ENCODE peak calls at places on chromosomes 16 and 17, in seven cellular contexts. One of them, this sample, is unnamed.

GRCh38 chr17:39636927-39637736 is at the start of gene STARD3:
- DNase-seq in HepG2: peak; percentile 83
- DNase-seq in heart left ventricle: peak; percentile 96
- DNase-seq in uterus: peak; percentile 91
- DNase-seq in cardiac muscle cell: peak; percentile 93
- DNase-seq in HCT116: peak; percentile 73
- DNase-seq in ascending aorta: peak; percentile 63
- DNase-seq in this sample: no peak

GRCh38 chr17:69314246-69315030 is 12.5 kb downstream of the ABCA5 start:
- DNase-seq in HepG2: no peak
- DNase-seq in cardiac muscle cell: no peak
- DNase-seq in uterus: no peak
- DNase-seq in HCT116: no peak
- DNase-seq in heart left ventricle: no peak
- DNase-seq in ascending aorta: no peak
- DNase-seq in this sample: no peak

GRCh38 chr17:32955155-32955554 is 27.2 kb downstream of the TMEM98 start:
- DNase-seq in uterus: no peak
- DNase-seq in ascending aorta: no peak
- DNase-seq in heart left ventricle: no peak
- DNase-seq in cardiac muscle cell: no peak
- DNase-seq in HCT116: no peak
- DNase-seq in HepG2: no peak
- DNase-seq in this sample: no peak

GRCh38 chr17:68812876-68813584 is 142.2 kb downstream of the ABCA8 start:
- DNase-seq in HCT116: no peak
- DNase-seq in heart left ventricle: no peak
- DNase-seq in uterus: no peak
- DNase-seq in cardiac muscle cell: no peak
- DNase-seq in HepG2: no peak
- DNase-seq in ascending aorta: no peak
- DNase-seq in this sample: no peak

GRCh38 chr17:7296189-7296861 is 1.9 kb upstream of the YBX2 start:
- DNase-seq in ascending aorta: no peak
- DNase-seq in HCT116: peak; percentile 66
- DNase-seq in HepG2: peak; percentile 56
- DNase-seq in uterus: peak; percentile 78
- DNase-seq in heart left ventricle: peak; percentile 88
- DNase-seq in cardiac muscle cell: peak; percentile 92
- DNase-seq in this sample: peak; percentile 82

GRCh38 chr17:8060274-8060673 is 21.4 kb downstream of the ALOX15B start:
- DNase-seq in cardiac muscle cell: peak; percentile 84
- DNase-seq in HepG2: peak; percentile 65
- DNase-seq in ascending aorta: no peak
- DNase-seq in uterus: peak; percentile 48
- DNase-seq in HCT116: peak; percentile 75
- DNase-seq in heart left ventricle: peak; percentile 53
- DNase-seq in this sample: peak; percentile 66

GRCh38 chr17:73933871-73934270 is 269.6 kb upstream of the RPL38 start:
- DNase-seq in ascending aorta: no peak
- DNase-seq in HepG2: no peak
- DNase-seq in uterus: no peak
- DNase-seq in HCT116: no peak
- DNase-seq in cardiac muscle cell: peak; percentile 45
- DNase-seq in heart left ventricle: no peak
- DNase-seq in this sample: no peak

GRCh38 chr17:58525239-58525638 is 10.8 kb upstream of the MTMR4 start:
- DNase-seq in cardiac muscle cell: no peak
- DNase-seq in HCT116: no peak
- DNase-seq in ascending aorta: no peak
- DNase-seq in heart left ventricle: no peak
- DNase-seq in uterus: peak; percentile 68
- DNase-seq in HepG2: no peak
- DNase-seq in this sample: no peak

GRCh38 chr17:12074346-12074745 is 53.7 kb downstream of the MAP2K4 start:
- DNase-seq in ascending aorta: no peak
- DNase-seq in cardiac muscle cell: no peak
- DNase-seq in heart left ventricle: no peak
- DNase-seq in uterus: no peak
- DNase-seq in HCT116: no peak
- DNase-seq in HepG2: no peak
- DNase-seq in this sample: no peak

GRCh38 chr17:61399131-61400057 is at the start of gene TBX2:
- DNase-seq in ascending aorta: peak; percentile 50
- DNase-seq in HepG2: peak; percentile 80
- DNase-seq in HCT116: no peak
- DNase-seq in heart left ventricle: peak; percentile 84
- DNase-seq in cardiac muscle cell: peak; percentile 94
- DNase-seq in uterus: peak; percentile 84
- DNase-seq in this sample: no peak

GRCh38 chr17:41518789-41519449 is at the start of gene KRT15:
- DNase-seq in heart left ventricle: no peak
- DNase-seq in ascending aorta: no peak
- DNase-seq in uterus: no peak
- DNase-seq in cardiac muscle cell: no peak
- DNase-seq in HepG2: no peak
- DNase-seq in HCT116: no peak
- DNase-seq in this sample: no peak
- H3K4me3 ChIP-seq in heart left ventricle: no peak within 1 kb of the TSS
- H3K4me3 ChIP-seq in ascending aorta: no peak within 1 kb of the TSS
- H3K4me3 ChIP-seq in uterus: no peak within 1 kb of the TSS
- H3K4me3 ChIP-seq in cardiac muscle cell: no peak within 1 kb of the TSS
- H3K4me3 ChIP-seq in HepG2: no peak within 1 kb of the TSS
- H3K4me3 ChIP-seq in HCT116: no peak within 1 kb of the TSS
- H3K4me3 ChIP-seq in this sample: no peak within 1 kb of the TSS

GRCh38 chr16:68335175-68335574 is 24.4 kb downstream of the PRMT7 start:
- DNase-seq in cardiac muscle cell: no peak
- DNase-seq in heart left ventricle: no peak
- DNase-seq in HCT116: no peak
- DNase-seq in HepG2: no peak
- DNase-seq in uterus: no peak
- DNase-seq in ascending aorta: no peak
- DNase-seq in this sample: no peak

GRCh38 chr16:68328151-68328859 is 17.5 kb downstream of the PRMT7 start:
- DNase-seq in HCT116: peak; percentile 72
- DNase-seq in uterus: peak; percentile 72
- DNase-seq in HepG2: peak; percentile 88
- DNase-seq in ascending aorta: peak; percentile 25
- DNase-seq in cardiac muscle cell: peak; percentile 88
- DNase-seq in heart left ventricle: peak; percentile 79
- DNase-seq in this sample: peak; percentile 57

GRCh38 chr16:68328860-68329370 is 18.1 kb downstream of the PRMT7 start:
- DNase-seq in uterus: no peak
- DNase-seq in cardiac muscle cell: no peak
- DNase-seq in ascending aorta: no peak
- DNase-seq in heart left ventricle: no peak
- DNase-seq in HCT116: no peak
- DNase-seq in HepG2: no peak
- DNase-seq in this sample: no peak

GRCh38 chr16:68331879-68332410 is 21.1 kb downstream of the PRMT7 start:
- DNase-seq in HepG2: peak; percentile 56
- DNase-seq in uterus: no peak
- DNase-seq in HCT116: no peak
- DNase-seq in ascending aorta: no peak
- DNase-seq in heart left ventricle: no peak
- DNase-seq in cardiac muscle cell: no peak
- DNase-seq in this sample: no peak

DNA sequence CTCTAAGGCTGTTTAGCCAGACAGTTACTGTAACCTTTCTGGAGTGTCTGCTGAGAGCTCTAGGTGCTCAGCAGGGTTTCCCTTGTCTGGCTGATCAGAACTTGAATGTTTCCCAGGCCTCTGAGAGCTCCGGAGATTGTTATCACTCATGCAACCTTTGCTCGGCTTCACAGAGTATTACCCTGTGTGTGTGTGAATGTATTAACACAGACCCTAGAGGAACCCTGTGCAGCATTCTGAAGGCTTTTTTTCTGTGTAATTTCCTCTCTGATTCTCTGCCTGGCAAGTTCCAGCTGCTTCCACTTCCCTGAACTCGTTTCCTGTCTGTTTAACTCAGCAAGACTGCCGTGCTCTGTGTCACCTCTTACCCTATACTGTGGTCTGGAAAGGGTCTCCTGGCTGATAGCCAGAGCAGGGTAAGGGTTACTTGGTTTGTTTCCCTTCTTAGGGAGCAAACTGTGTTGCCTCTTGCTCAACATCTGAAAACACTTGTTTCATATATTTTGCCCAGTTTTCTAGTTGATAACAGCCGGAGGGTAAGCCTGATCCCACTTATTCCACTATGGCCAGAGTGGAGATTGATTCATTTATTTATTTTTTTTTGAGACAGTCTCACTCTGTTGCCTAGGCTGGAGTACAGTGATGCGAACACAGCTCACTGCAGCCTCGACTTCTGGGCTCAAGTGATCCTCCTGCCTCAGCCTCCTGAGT is 21.7 kb downstream of the PRMT7 start:
- DNase-seq in ascending aorta: no peak
- DNase-seq in heart left ventricle: peak; percentile 50
- DNase-seq in uterus: peak; percentile 36
- DNase-seq in cardiac muscle cell: peak; percentile 14
- DNase-seq in HCT116: no peak
- DNase-seq in HepG2: peak; percentile 88
- DNase-seq in this sample: no peak
- H3K27ac ChIP-seq in ascending aorta: peak overlapping the region; percentile 19
- H3K27ac ChIP-seq in heart left ventricle: peak overlapping the region; percentile 56
- H3K27ac ChIP-seq in uterus: no peak overlapping the region
- H3K27ac ChIP-seq in cardiac muscle cell: peak overlapping the region; percentile 83
- H3K27ac ChIP-seq in HCT116: no peak overlapping the region
- H3K27ac ChIP-seq in HepG2: peak overlapping the region; percentile 80
- H3K27ac ChIP-seq in this sample: no peak overlapping the region

DNA sequence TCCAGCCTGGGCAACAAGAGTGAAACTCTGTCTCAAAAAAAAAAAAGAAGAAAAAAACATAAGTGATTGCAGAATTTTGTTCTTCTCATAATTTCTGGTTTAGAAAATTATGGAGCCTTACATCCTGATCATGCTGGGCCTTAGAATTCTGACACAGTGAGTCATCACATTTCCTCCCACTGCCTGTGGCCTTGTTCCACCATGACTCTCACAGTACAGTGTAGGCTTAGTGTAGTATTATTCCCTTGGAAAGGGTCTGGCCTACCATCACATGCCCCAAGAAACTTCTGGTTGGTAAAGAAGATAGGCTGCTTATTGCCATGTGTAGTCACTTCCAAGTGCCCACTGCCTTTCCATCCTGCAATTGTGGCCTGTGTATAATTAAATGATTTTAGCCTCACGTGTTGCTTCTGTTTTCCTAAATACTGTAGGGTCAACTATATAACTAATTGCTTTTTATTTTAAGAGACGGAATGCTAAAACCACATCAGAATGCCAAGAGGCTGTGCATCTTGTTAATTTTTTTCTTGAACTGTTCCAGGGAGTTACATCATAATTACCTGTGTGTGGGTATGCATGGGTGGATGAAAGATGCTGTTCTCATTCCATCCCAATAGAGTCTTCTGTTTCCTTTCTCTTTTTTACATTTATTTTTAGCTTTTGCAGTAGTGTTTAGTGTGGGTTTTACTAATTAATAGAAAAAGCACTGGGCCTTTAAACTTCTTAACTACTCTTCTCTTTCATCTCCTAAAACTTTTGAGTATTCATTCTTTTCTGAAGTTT is 25.9 kb downstream of the OGFOD1 start:
- DNase-seq in HCT116: peak; percentile 46
- DNase-seq in uterus: no peak
- DNase-seq in heart left ventricle: no peak
- DNase-seq in ascending aorta: no peak
- DNase-seq in HepG2: peak; percentile 27
- DNase-seq in cardiac muscle cell: no peak
- DNase-seq in this sample: no peak
- H3K36me3 ChIP-seq in HCT116: peaks cover 42% of the 10 kb centered on the region
- H3K36me3 ChIP-seq in uterus: no peaks in the 10 kb centered on the region
- H3K36me3 ChIP-seq in heart left ventricle: peaks cover 100% of the 10 kb centered on the region
- H3K36me3 ChIP-seq in ascending aorta: peaks cover 36% of the 10 kb centered on the region
- H3K36me3 ChIP-seq in HepG2: peaks cover 13% of the 10 kb centered on the region
- H3K36me3 ChIP-seq in cardiac muscle cell: peaks cover 39% of the 10 kb centered on the region
- H3K36me3 ChIP-seq in this sample: peaks cover under 1% of the 10 kb centered on the region

GRCh38 chr16:73145166-73145565 is 97.2 kb upstream of the ZFHX3 start:
- DNase-seq in cardiac muscle cell: no peak
- DNase-seq in HepG2: no peak
- DNase-seq in ascending aorta: no peak
- DNase-seq in uterus: no peak
- DNase-seq in HCT116: no peak
- DNase-seq in heart left ventricle: no peak
- DNase-seq in this sample: no peak

GRCh38 chr16:73140944-73141343 is 93.0 kb upstream of the ZFHX3 start:
- DNase-seq in cardiac muscle cell: no peak
- DNase-seq in ascending aorta: no peak
- DNase-seq in uterus: no peak
- DNase-seq in HCT116: no peak
- DNase-seq in heart left ventricle: no peak
- DNase-seq in HepG2: no peak
- DNase-seq in this sample: no peak

GRCh38 chr16:73142995-73143394 is 95.1 kb upstream of the ZFHX3 start:
- DNase-seq in ascending aorta: no peak
- DNase-seq in HepG2: no peak
- DNase-seq in uterus: no peak
- DNase-seq in HCT116: no peak
- DNase-seq in heart left ventricle: no peak
- DNase-seq in cardiac muscle cell: no peak
- DNase-seq in this sample: no peak

GRCh38 chr16:73142069-73142880 is 94.3 kb upstream of the ZFHX3 start:
- DNase-seq in HepG2: no peak
- DNase-seq in heart left ventricle: no peak
- DNase-seq in ascending aorta: no peak
- DNase-seq in cardiac muscle cell: no peak
- DNase-seq in uterus: no peak
- DNase-seq in HCT116: no peak
- DNase-seq in this sample: no peak

DNA sequence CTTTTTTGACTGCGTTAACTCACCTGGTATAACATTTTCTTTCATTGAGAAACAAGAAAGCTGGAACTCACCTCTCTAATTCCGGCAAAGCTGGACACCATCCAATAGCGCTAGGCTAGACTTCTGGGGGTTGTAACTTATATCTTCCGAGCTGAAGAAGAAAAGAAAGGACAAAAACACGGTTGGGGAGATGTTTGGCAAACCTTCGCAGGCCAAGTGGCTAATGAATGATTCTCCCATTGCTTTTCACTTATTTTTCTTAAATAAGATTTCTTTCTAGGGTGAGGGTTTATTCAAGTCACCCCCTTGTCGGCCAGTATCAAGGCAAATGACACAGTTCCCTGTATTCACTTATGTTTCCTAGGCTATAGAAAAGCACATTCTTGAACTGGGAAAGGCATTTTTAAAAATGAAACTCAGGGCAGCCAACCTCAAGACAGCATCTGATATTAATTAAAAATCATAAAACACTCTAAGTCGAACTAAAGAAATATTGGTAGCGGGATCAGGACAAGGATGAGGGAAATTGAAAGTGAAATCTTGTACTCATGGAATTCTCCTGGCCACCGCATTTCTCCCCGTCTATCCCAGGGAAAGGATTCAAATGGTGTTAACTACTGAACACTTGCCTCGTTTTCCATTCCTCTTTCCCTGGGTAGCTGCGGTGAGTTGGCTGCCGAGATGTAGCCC is 95.9 kb upstream of the ZFHX3 start:
- DNase-seq in HCT116: no peak
- DNase-seq in heart left ventricle: no peak
- DNase-seq in HepG2: no peak
- DNase-seq in ascending aorta: no peak
- DNase-seq in uterus: peak; percentile 29
- DNase-seq in cardiac muscle cell: no peak
- DNase-seq in this sample: no peak
- H3K4me3 ChIP-seq in HCT116: no peak overlapping the region
- H3K4me3 ChIP-seq in heart left ventricle: peak overlapping the region; percentile 44
- H3K4me3 ChIP-seq in HepG2: no peak overlapping the region
- H3K4me3 ChIP-seq in ascending aorta: peak overlapping the region; percentile 68
- H3K4me3 ChIP-seq in uterus: peak overlapping the region; percentile 42
- H3K4me3 ChIP-seq in cardiac muscle cell: no peak overlapping the region
- H3K4me3 ChIP-seq in this sample: no peak overlapping the region

GRCh38 chr17:3795758-3796102 is 5.3 kb downstream of the ITGAE start:
- DNase-seq in heart left ventricle: no peak
- DNase-seq in uterus: no peak
- DNase-seq in HCT116: no peak
- DNase-seq in cardiac muscle cell: no peak
- DNase-seq in ascending aorta: no peak
- DNase-seq in HepG2: no peak
- DNase-seq in this sample: no peak
- H3K27ac ChIP-seq in heart left ventricle: no peak overlapping the region
- H3K27ac ChIP-seq in uterus: no peak overlapping the region
- H3K27ac ChIP-seq in HCT116: no peak overlapping the region
- H3K27ac ChIP-seq in cardiac muscle cell: no peak overlapping the region
- H3K27ac ChIP-seq in ascending aorta: no peak overlapping the region
- H3K27ac ChIP-seq in HepG2: peak overlapping the region; percentile 92
- H3K27ac ChIP-seq in this sample: no peak overlapping the region

This sample was measured in iPS DF 6.9.